ENCODE peak calls at places on chromosomes 4 and X, in nine cellular contexts. G, X, Z, C, W, P, Y, J and U are unnamed samples.

GRCh38 chrX:153844509-153845082 is 14.3 kb upstream of the PDZD4 start:
- DNase-seq in J (no peak), W (no peak), Y (no peak), C (no peak), G (no peak), Z (no peak), X (no peak), P (no peak), U (no peak)

GRCh38 chr4:55553442-55553841 is 6.7 kb upstream of the CLOCK start:
- DNase-seq in X (peak), Y (no peak), G (no peak), C (no peak), J (no peak), W (no peak), P (peak), Z (no peak), U (no peak)

GRCh38 chr4:26015133-26015651 is 101.2 kb downstream of the SMIM20 start:
- DNase-seq in G (no peak), X (no peak), Y (no peak), W (no peak), Z (peak), J (no peak), P (peak), C (no peak), U (peak)

GRCh38 chr4:3689006-3689405 is 77.2 kb upstream of the ADRA2C start:
- DNase-seq in W (no peak), J (no peak), C (no peak), P (no peak), Z (no peak), X (no peak), Y (no peak), G (no peak), U (no peak)

GRCh38 chr4:79227896-79228295 is 98.0 kb downstream of the NAA11 start:
- DNase-seq in Y (no peak), W (no peak), J (no peak), C (no peak), G (no peak), P (no peak), Z (no peak), X (no peak), U (no peak)

GRCh38 chr4:140110542-140110941 is 43.4 kb downstream of the MAML3 start:
- DNase-seq in P (no peak), X (no peak), W (no peak), C (no peak), J (no peak), Y (no peak), Z (no peak), G (no peak), U (no peak)

GRCh38 chr4:53321151-53321987 is 44.5 kb downstream of the SCFD2 start:
- DNase-seq in Y (no peak), C (no peak), X (no peak), P (peak), W (no peak), J (no peak), Z (no peak), G (no peak), U (no peak)

GRCh38 chrX:135389717-135390116 is 32.0 kb upstream of the SMIM10L2A start:
- DNase-seq in W (no peak), X (no peak), Z (no peak), J (no peak), P (no peak), Y (no peak), C (no peak), G (no peak), U (no peak)

GRCh38 chr4:56804551-56804950 is 16.9 kb downstream of the SPINK2 start:
- DNase-seq in C (no peak), X (no peak), Y (no peak), G (no peak), P (peak), J (no peak), W (no peak), Z (no peak), U (no peak)

GRCh38 chr4:836003-836511 is 10.1 kb upstream of the CPLX1 start:
- DNase-seq in W (no peak), P (no peak), Y (no peak), Z (no peak), J (no peak), X (no peak), C (no peak), G (no peak), U (no peak)

GRCh38 chrX:132292753-132293152 is 73.5 kb upstream of the RAP2C start:
- DNase-seq in J (peak), X (peak), W (peak), G (no peak), P (peak), Y (no peak), C (no peak), Z (no peak), U (no peak)